ENCODE peak calls at places on chromosomes 12 and 14, in ten cellular contexts. S is left lung, E is A549, B is spleen, O is AG04450, K is choroid plexus epithelial cell, C is heart left ventricle, H is adrenal gland, L is D721Med, J is fibroblast of the aortic adventitia. W is an unnamed sample.

GRCh38 chr12:22994276-22994675 is 369.3 kb downstream of the ETNK1 start:
- DNase-seq in C (no peak), J (no peak), B (no peak), H (no peak), L (no peak), E (no peak), S (no peak), K (no peak), O (no peak), W (no peak)

GRCh38 chr12:20620311-20620710 is 74.8 kb upstream of the SLCO1C1 start:
- DNase-seq in S (no peak), J (no peak), K (peak), H (no peak), E (no peak), L (no peak), B (no peak), C (no peak), O (no peak), W (no peak)

GRCh38 chr12:42468853-42469252 is 120.7 kb downstream of the PRICKLE1 start:
- DNase-seq in B (no peak), J (no peak), O (no peak), S (no peak), K (peak), C (no peak), L (no peak), E (no peak), H (no peak), W (no peak)

GRCh38 chr12:32964981-32965585 is 68.5 kb upstream of the PKP2 start:
- DNase-seq in S (no peak), K (no peak), H (no peak), L (no peak), E (no peak), B (no peak), O (no peak), J (no peak), C (no peak), W (no peak)

GRCh38 chr12:26870491-26871419 is 37.8 kb upstream of the ITPR2 start:
- DNase-seq in J (peak), S (peak), B (no peak), C (no peak), O (peak), H (peak), K (peak), E (no peak), L (no peak), W (no peak)

GRCh38 chr12:93025145-93026103 is 96.3 kb upstream of the EEA1 start:
- DNase-seq in H (no peak), J (peak), E (peak), B (no peak), L (no peak), O (peak), K (peak), S (no peak), C (no peak), W (peak)

GRCh38 chr12:66804555-66804954 is 125.7 kb upstream of the GRIP1 start:
- DNase-seq in S (no peak), K (no peak), J (no peak), O (no peak), C (no peak), H (no peak), E (no peak), B (no peak), L (no peak), W (no peak)

GRCh38 chr12:46221255-46222128 is 47.4 kb downstream of the SLC38A1 start:
- DNase-seq in C (no peak), L (no peak), K (peak), O (no peak), B (no peak), H (no peak), J (peak), E (no peak), S (no peak), W (no peak)

GRCh38 chr12:93875157-93875556 is 198.0 kb downstream of the CRADD start:
- DNase-seq in S (no peak), E (no peak), B (no peak), O (no peak), L (no peak), J (no peak), H (no peak), C (no peak), K (no peak), W (no peak)

GRCh38 chr12:66944365-66944764 is 265.5 kb upstream of the GRIP1 start:
- DNase-seq in H (no peak), B (no peak), S (no peak), O (no peak), K (no peak), J (no peak), L (no peak), C (no peak), E (no peak), W (no peak)

GRCh38 chr14:104281768-104282301 is 143.4 kb downstream of the KIF26A start:
- DNase-seq in E (no peak), B (peak), L (no peak), K (no peak), J (no peak), O (no peak), H (no peak), S (peak), C (peak), W (no peak)

GRCh38 chr12:93373847-93374723 is 3.6 kb upstream of the NUDT4 start:
- DNase-seq in H (no peak), E (no peak), K (no peak), O (no peak), C (no peak), B (no peak), J (no peak), S (no peak), L (no peak), W (no peak)

GRCh38 chr14:52253503-52253902 is 14.0 kb upstream of the PTGDR start:
- DNase-seq in E (no peak), C (no peak), K (peak), J (peak), H (no peak), B (no peak), S (no peak), O (no peak), L (peak), W (no peak)

GRCh38 chr14:41785696-41786095 is 179.0 kb downstream of the LRFN5 start:
- DNase-seq in E (no peak), J (no peak), S (no peak), B (no peak), K (peak), O (no peak), C (no peak), H (no peak), L (no peak), W (no peak)

GRCh38 chr12:70876952-70877351 is 43.6 kb downstream of the PTPRR start:
- DNase-seq in E (no peak), L (no peak), J (peak), O (no peak), B (no peak), K (peak), C (no peak), H (no peak), S (no peak), W (no peak)

GRCh38 chr12:119296535-119296934 is 38.0 kb upstream of the CCDC60 start:
- DNase-seq in H (no peak), K (no peak), O (no peak), C (no peak), S (no peak), J (no peak), L (no peak), B (no peak), E (no peak), W (no peak)

GRCh38 chr12:95881331-95881955 is 22.7 kb downstream of the SNRPF start:
- DNase-seq in B (no peak), K (peak), L (no peak), O (peak), J (peak), H (no peak), C (no peak), S (no peak), E (no peak), W (peak)

GRCh38 chr14:26531894-26532293 is 65.9 kb downstream of the NOVA1 start:
- DNase-seq in K (peak), B (no peak), C (no peak), E (peak), L (no peak), H (no peak), J (peak), S (no peak), O (no peak), W (no peak)

GRCh38 chr14:44963775-44964380 is 1.9 kb downstream of the TOGARAM1 start:
- DNase-seq in C (no peak), B (no peak), K (no peak), H (no peak), J (peak), L (no peak), S (no peak), E (no peak), O (no peak), W (no peak)

GRCh38 chr12:89517648-89518047 is 6.9 kb downstream of the GALNT4 start:
- DNase-seq in K (no peak), E (no peak), H (no peak), C (no peak), S (no peak), J (no peak), L (no peak), B (no peak), O (no peak), W (no peak)

GRCh38 chr12:18079541-18080230 is 10.3 kb downstream of the RERGL start:
- DNase-seq in O (no peak), C (no peak), E (no peak), S (no peak), B (no peak), H (no peak), J (no peak), K (no peak), L (no peak), W (no peak)

DNA sequence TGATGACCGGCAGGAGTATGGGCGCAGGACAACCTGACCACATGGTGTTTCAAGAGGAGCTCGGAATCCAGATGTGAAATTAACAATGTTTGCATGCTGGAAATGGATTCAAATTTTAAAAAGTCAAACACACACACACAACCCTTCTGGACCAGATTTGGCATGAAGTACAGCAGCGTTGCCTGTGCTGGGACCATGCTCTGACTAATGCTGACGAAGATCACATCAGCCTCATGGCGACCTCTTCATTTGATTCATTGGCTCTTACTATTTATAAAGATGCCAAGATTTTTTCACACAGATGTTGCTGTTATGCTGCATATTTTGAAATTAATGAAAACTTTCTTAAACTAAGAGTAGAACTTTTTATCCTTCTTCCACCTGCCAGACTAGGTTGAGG is 926.6 kb upstream of the TMEM132C start:
- DNase-seq in C (no peak), E (no peak), O (no peak), H (no peak), S (no peak), L (no peak), B (no peak), J (peak), K (no peak), W (no peak)
- TF ChIP-seq CTCF in C (no peak), E (no peak), O (no peak), H (no peak), S (no peak), L (no peak), B (no peak), J (no peak), K (no peak), W (no peak)

DNA sequence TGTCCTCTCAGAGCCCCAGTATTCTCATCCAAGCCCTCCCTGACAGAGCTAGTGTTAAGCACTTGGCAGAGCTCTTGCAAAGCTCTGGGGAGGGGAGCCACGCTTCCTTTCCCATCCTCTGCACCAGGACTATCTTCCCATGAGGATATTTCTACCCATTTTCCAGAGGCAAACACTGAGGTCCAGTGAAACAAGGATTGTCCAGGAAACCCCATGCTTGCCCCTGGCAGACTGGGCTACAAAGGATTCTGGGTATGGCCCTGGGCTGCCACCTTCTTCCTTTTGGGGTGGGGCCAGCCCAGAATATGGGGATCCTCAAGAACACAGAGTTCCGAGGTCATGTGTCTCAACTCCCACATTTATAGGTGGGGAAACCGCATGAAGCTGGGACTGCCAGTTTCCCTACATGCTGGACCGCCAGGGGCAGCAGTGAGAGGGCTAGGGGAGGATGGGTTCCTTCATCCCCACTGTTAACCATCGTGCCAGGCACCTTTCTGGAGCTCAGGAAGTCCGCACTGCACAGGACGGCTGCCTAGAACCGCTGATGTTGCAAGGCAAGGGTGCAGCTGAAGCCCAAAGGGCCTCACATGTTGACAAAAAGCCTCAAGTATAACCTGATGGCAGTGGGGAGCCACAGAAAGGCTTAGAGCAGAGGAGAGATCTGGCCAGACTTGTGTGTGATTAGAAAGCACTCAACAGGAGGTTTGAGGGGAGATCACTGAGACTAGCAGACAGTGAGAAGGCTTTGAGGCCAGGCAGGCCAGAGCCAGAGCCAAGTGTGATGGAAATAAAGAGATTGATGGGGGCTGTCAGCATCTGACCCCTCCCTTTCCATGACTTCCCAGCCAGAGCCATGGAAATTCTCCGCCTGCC is 5.5 kb upstream of the CCDC85C start:
- DNase-seq in J (peak), C (no peak), H (no peak), L (no peak), S (no peak), K (no peak), O (no peak), B (no peak), E (peak), W (no peak)
- TF ChIP-seq CTCF in J (peak), C (no peak), H (no peak), L (no peak), S (no peak), K (no peak), O (peak), B (no peak), E (peak), W (no peak)

DNA sequence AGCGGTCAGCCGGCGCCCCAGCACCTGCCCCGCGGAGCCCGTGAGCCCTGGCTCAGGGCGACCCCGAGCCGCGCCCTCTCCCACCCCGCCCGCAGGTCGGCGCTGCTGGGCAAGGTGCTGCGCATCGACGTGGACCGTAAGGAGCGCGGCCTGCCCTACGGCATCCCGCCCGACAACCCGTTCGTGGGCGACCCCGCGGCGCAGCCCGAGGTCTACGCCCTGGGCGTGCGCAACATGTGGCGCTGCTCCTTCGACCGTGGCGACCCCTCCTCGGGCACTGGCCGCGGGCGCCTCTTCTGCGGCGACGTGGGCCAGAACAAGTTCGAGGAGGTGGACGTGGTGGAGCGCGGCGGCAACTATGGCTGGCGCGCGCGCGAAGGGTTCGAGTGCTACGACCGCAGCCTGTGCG is 14.4 kb downstream of the HHIPL1 start:
- DNase-seq in J (no peak), H (no peak), E (no peak), C (peak), B (no peak), S (no peak), L (no peak), O (no peak), K (no peak), W (no peak)
- TF ChIP-seq CTCF in J (no peak), H (no peak), E (no peak), C (no peak), B (no peak), S (no peak), L (no peak), O (no peak), K (no peak), W (no peak)

GRCh38 chr14:91145396-91146160 is 31.7 kb downstream of the DGLUCY start:
- DNase-seq in E (no peak), L (no peak), B (peak), K (no peak), C (no peak), O (no peak), S (no peak), H (no peak), J (no peak), W (no peak)
- TF ChIP-seq CTCF in E (no peak), L (no peak), B (no peak), K (no peak), C (no peak), O (no peak), S (no peak), H (no peak), J (no peak), W (no peak)

GRCh38 chr12:132014915-132015280 is 65.2 kb downstream of the EP400 start:
- DNase-seq in B (no peak), H (no peak), C (no peak), E (no peak), L (no peak), S (no peak), J (no peak), O (no peak), K (peak), W (no peak)
- TF ChIP-seq CTCF in B (no peak), H (no peak), C (no peak), E (no peak), L (no peak), S (no peak), J (no peak), O (no peak), K (peak), W (no peak)

GRCh38 chr12:50504798-50505385 is at the start of gene DIP2B:
- DNase-seq in B (peak), L (peak), E (peak), S (peak), O (peak), K (peak), C (peak), H (peak), J (peak), W (peak)
- TF ChIP-seq CTCF in B (peak), L (peak), E (peak), S (peak), O (peak), K (peak), C (peak), H (peak), J (peak), W (peak)

GRCh38 chr12:108312885-108313203 is 26.3 kb downstream of the CMKLR1 start:
- DNase-seq in S (peak), J (no peak), L (no peak), C (peak), B (no peak), K (no peak), H (peak), O (no peak), E (no peak), W (no peak)

GRCh38 chr12:108312073-108312884 is 26.8 kb downstream of the CMKLR1 start:
- DNase-seq in S (no peak), K (no peak), J (no peak), C (no peak), L (no peak), E (no peak), O (no peak), B (no peak), H (no peak), W (no peak)

GRCh38 chr12:108313236-108313608 is 25.9 kb downstream of the CMKLR1 start:
- DNase-seq in O (no peak), B (no peak), C (no peak), E (no peak), S (no peak), K (no peak), J (no peak), H (no peak), L (no peak), W (no peak)

GRCh38 chr12:108315486-108316105 is 23.5 kb downstream of the CMKLR1 start:
- DNase-seq in L (no peak), J (no peak), H (no peak), B (peak), E (no peak), C (no peak), S (no peak), K (no peak), O (no peak), W (no peak)

GRCh38 chr12:108313609-108314331 is 25.3 kb downstream of the CMKLR1 start:
- DNase-seq in K (peak), B (peak), E (no peak), S (peak), C (no peak), H (peak), L (no peak), J (no peak), O (no peak), W (no peak)
- TF ChIP-seq CTCF in K (no peak), B (no peak), E (no peak), S (no peak), C (no peak), H (no peak), L (no peak), J (no peak), O (no peak), W (no peak)

GRCh38 chr12:6250343-6250742 is 50.1 kb downstream of the CD9 start:
- DNase-seq in S (no peak), C (peak), J (peak), E (no peak), K (no peak), L (no peak), H (no peak), B (no peak), O (no peak), W (no peak)

GRCh38 chr12:6254491-6254890 is 54.3 kb downstream of the CD9 start:
- DNase-seq in H (no peak), J (no peak), O (no peak), C (peak), E (no peak), L (no peak), S (no peak), B (peak), K (no peak), W (no peak)

GRCh38 chr12:6253278-6253677 is 53.1 kb downstream of the CD9 start:
- DNase-seq in K (no peak), O (no peak), E (no peak), C (peak), B (no peak), L (no peak), J (no peak), H (no peak), S (no peak), W (no peak)

DNA sequence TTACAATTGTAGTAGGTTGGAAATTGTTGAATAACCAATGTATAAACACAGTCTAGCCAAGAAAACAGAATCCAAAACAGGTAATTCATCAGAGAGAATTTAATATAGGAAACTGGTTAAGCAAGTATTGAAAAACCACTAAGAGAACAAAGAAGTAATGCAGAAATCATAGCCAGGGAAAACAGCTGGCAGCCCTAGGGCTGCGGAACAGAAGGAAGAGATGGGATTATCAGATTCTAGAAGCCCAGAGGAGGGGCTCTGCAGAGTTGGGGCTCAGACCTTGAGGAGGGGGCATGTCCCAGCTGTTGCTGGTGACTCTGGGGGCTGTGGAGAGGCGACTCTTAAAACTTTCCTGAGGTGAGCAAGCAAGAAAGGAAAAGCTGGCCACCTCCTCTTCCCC is 49.4 kb downstream of the CD9 start:
- DNase-seq in B (no peak), J (no peak), K (no peak), E (no peak), L (no peak), C (peak), H (no peak), O (no peak), S (no peak), W (no peak)
- TF ChIP-seq CTCF in B (no peak), J (no peak), K (no peak), E (no peak), L (no peak), C (no peak), H (no peak), O (no peak), S (no peak), W (no peak)

GRCh38 chr14:20934148-20934762 is 21.0 kb upstream of the RNASE2 start:
- DNase-seq in C (peak), L (no peak), J (peak), S (no peak), B (peak), E (peak), O (no peak), K (peak), H (no peak), W (no peak)
- TF ChIP-seq CTCF in C (peak), L (peak), J (peak), S (peak), B (peak), E (peak), O (peak), K (peak), H (peak), W (peak)